ENCODE peak calls at places on chromosomes 7 and 10, in five cellular contexts. Q, F, W, L and S are unnamed samples.

GRCh38 chr7:43193905-43194304 is 81.5 kb downstream of the HECW1 start:
- DNase-seq in Q (no peak), F (no peak), W (no peak), L (no peak), S (no peak)

GRCh38 chr10:70939397-70939796 is 51.0 kb upstream of the PCBD1 start:
- DNase-seq in Q (no peak), F (no peak), W (no peak), L (no peak), S (no peak)

GRCh38 chr10:16788125-16788524 is 29.1 kb downstream of the RSU1 start:
- DNase-seq in Q (peak; percentile 13), F (no peak), W (no peak), L (no peak), S (no peak)

GRCh38 chr10:30063098-30063497 is 3.7 kb upstream of the JCAD start:
- DNase-seq in Q (no peak), F (no peak), W (no peak), L (no peak), S (no peak)

GRCh38 chr10:132417957-132418441 is 21.0 kb downstream of the PWWP2B start:
- DNase-seq in Q (no peak), F (no peak), W (no peak), L (no peak), S (no peak)

GRCh38 chr10:94129393-94130130 is 135.8 kb downstream of the PLCE1 start:
- DNase-seq in Q (no peak), F (peak; percentile 87), W (peak; percentile 33), L (no peak), S (no peak)

GRCh38 chr7:28409716-28410627 is 2.3 kb upstream of the CREB5 start:
- DNase-seq in Q (no peak), F (peak; percentile 35), W (peak; percentile 17), L (peak; percentile 49), S (peak; percentile 64)

GRCh38 chr7:144821069-144821468 is 14.8 kb downstream of the TPK1 start:
- DNase-seq in Q (no peak), F (no peak), W (no peak), L (no peak), S (no peak)

GRCh38 chr10:117746541-117747195 is 204.1 kb downstream of the EMX2 start:
- DNase-seq in Q (no peak), F (no peak), W (no peak), L (no peak), S (no peak)

GRCh38 chr7:129468547-129468946 is 33.8 kb upstream of the SMKR1 start:
- DNase-seq in Q (peak; percentile 11), F (no peak), W (no peak), L (no peak), S (no peak)

DNA sequence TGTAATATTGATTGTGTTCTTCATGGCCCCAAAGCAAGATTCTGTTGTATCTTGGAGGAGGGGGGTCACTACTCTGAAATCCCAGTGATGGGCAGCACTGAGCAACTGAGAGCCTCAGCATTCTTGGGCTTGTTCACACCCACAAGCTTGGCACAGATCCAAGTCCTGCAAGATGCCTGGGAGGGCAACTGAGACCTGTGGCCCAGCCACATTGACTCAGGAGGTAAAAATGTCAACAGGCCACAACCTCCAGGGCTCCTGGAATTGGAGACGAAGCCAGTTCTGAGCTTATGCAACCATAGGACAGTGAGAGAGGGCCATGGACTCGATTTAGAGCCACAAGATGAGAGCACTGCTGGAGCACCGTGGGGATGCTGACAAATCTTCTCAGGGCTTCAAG is 3.1 kb upstream of the DOCK1 start:
- DNase-seq in Q (no peak), F (peak; percentile 80), W (peak; percentile 47), L (no peak), S (peak; percentile 48)
- TF ChIP-seq CTCF in Q (no peak), F (peak; percentile 33), W (no peak), L (no peak), S (no peak)

GRCh38 chr10:78438094-78438906 is 404.6 kb downstream of the RPS24 start:
- DNase-seq in Q (no peak), F (no peak), W (no peak), L (no peak), S (no peak)
- TF ChIP-seq CTCF in Q (no peak), F (no peak), W (peak; percentile 9), L (no peak), S (peak; percentile 25)

GRCh38 chr10:102229810-102230263 is 3.7 kb downstream of the ELOVL3 start:
- DNase-seq in Q (peak; percentile 87), F (peak; percentile 72), W (peak; percentile 88), L (peak; percentile 85), S (peak; percentile 86)

GRCh38 chr10:102227050-102227449 is 951 bp downstream of the ELOVL3 start:
- DNase-seq in Q (no peak), F (peak; percentile 91), W (no peak), L (no peak), S (no peak)

GRCh38 chr10:102226542-102226870 is 407 bp downstream of the ELOVL3 start:
- DNase-seq in Q (no peak), F (no peak), W (no peak), L (no peak), S (no peak)

GRCh38 chr10:102222798-102223197 is 3.3 kb upstream of the ELOVL3 start:
- DNase-seq in Q (no peak), F (no peak), W (no peak), L (no peak), S (no peak)

GRCh38 chr10:102225646-102226541 is at the start of gene ELOVL3:
- DNase-seq in Q (peak; percentile 82), F (peak; percentile 93), W (peak; percentile 98), L (peak; percentile 87), S (peak; percentile 85)
- TF ChIP-seq CTCF in Q (no peak), F (no peak), W (no peak), L (no peak), S (no peak)

GRCh38 chr7:2499719-2500430 is 19.7 kb upstream of the LFNG start:
- DNase-seq in Q (no peak), F (no peak), W (no peak), L (peak; percentile 3), S (no peak)
- TF ChIP-seq CTCF in Q (no peak), F (no peak), W (no peak), L (no peak), S (no peak)

GRCh38 chr7:48188776-48189520 is 17.7 kb downstream of the ABCA13 start:
- DNase-seq in Q (no peak), F (peak; percentile 21), W (no peak), L (no peak), S (no peak)
- TF ChIP-seq CTCF in Q (no peak), F (no peak), W (no peak), L (no peak), S (no peak)